ENCODE peak calls at places on chromosomes 16 and 17, in five cellular contexts. One of them, this sample, is unnamed.

GRCh38 chr17:17724991-17725852 is 44.0 kb downstream of the RAI1 start:
- DNase-seq in H1: no peak
- DNase-seq in K562: no peak
- DNase-seq in GM12878: no peak
- DNase-seq in SK-N-SH: peak; percentile 69
- DNase-seq in this sample: no peak

GRCh38 chr17:10879110-10879509 is 41.2 kb upstream of the PIRT start:
- DNase-seq in K562: peak; percentile 8
- DNase-seq in H1: no peak
- DNase-seq in GM12878: no peak
- DNase-seq in SK-N-SH: peak; percentile 9
- DNase-seq in this sample: no peak

GRCh38 chr17:78708510-78708973 is 73.5 kb downstream of the CYTH1 start:
- DNase-seq in H1: peak; percentile 59
- DNase-seq in K562: peak; percentile 61
- DNase-seq in SK-N-SH: peak; percentile 86
- DNase-seq in GM12878: no peak
- DNase-seq in this sample: peak; percentile 56

GRCh38 chr17:49214665-49215360 is 4.3 kb downstream of the ABI3 start:
- DNase-seq in K562: no peak
- DNase-seq in GM12878: no peak
- DNase-seq in H1: no peak
- DNase-seq in SK-N-SH: peak; percentile 29
- DNase-seq in this sample: no peak

GRCh38 chr17:33499025-33499424 is 205.9 kb upstream of the ASIC2 start:
- DNase-seq in GM12878: no peak
- DNase-seq in SK-N-SH: no peak
- DNase-seq in K562: no peak
- DNase-seq in H1: no peak
- DNase-seq in this sample: no peak

GRCh38 chr16:10868562-10869469 is 8.2 kb upstream of the CIITA start:
- DNase-seq in H1: no peak
- DNase-seq in GM12878: no peak
- DNase-seq in K562: no peak
- DNase-seq in SK-N-SH: no peak
- DNase-seq in this sample: no peak

GRCh38 chr17:5381542-5381941 is 37.9 kb downstream of the NUP88 start:
- DNase-seq in H1: no peak
- DNase-seq in SK-N-SH: no peak
- DNase-seq in GM12878: no peak
- DNase-seq in K562: no peak
- DNase-seq in this sample: no peak

GRCh38 chr16:46733319-46733830 is 14.8 kb downstream of the MYLK3 start:
- DNase-seq in SK-N-SH: no peak
- DNase-seq in K562: no peak
- DNase-seq in GM12878: no peak
- DNase-seq in H1: no peak
- DNase-seq in this sample: no peak

GRCh38 chr17:19460695-19461094 is 49.7 kb downstream of the RNF112 start:
- DNase-seq in SK-N-SH: no peak
- DNase-seq in H1: no peak
- DNase-seq in GM12878: no peak
- DNase-seq in K562: no peak
- DNase-seq in this sample: no peak

GRCh38 chr17:7803981-7804380 is 30.0 kb upstream of the KDM6B start:
- DNase-seq in H1: no peak
- DNase-seq in K562: no peak
- DNase-seq in SK-N-SH: no peak
- DNase-seq in GM12878: no peak
- DNase-seq in this sample: no peak

GRCh38 chr16:2206420-2206779 is 1.1 kb downstream of the MLST8 start:
- DNase-seq in K562: no peak
- DNase-seq in H1: no peak
- DNase-seq in GM12878: no peak
- DNase-seq in SK-N-SH: no peak
- DNase-seq in this sample: no peak

GRCh38 chr17:19630651-19631050 is 17.9 kb upstream of the ALDH3A2 start:
- DNase-seq in K562: no peak
- DNase-seq in SK-N-SH: no peak
- DNase-seq in GM12878: no peak
- DNase-seq in H1: no peak
- DNase-seq in this sample: no peak

GRCh38 chr17:73511716-73512115 is 132.5 kb downstream of the SDK2 start:
- DNase-seq in SK-N-SH: no peak
- DNase-seq in H1: no peak
- DNase-seq in K562: no peak
- DNase-seq in GM12878: no peak
- DNase-seq in this sample: no peak

GRCh38 chr17:58741121-58741625 is 14.5 kb upstream of the PPM1E start:
- DNase-seq in K562: no peak
- DNase-seq in GM12878: no peak
- DNase-seq in SK-N-SH: no peak
- DNase-seq in H1: no peak
- DNase-seq in this sample: peak; percentile 59

GRCh38 chr17:51056813-51057510 is 63.7 kb downstream of the SPAG9 start:
- DNase-seq in SK-N-SH: peak; percentile 49
- DNase-seq in K562: peak; percentile 24
- DNase-seq in H1: no peak
- DNase-seq in GM12878: no peak
- DNase-seq in this sample: peak; percentile 32

GRCh38 chr17:62216847-62217246 is 151.8 kb upstream of the MED13 start:
- DNase-seq in H1: no peak
- DNase-seq in GM12878: no peak
- DNase-seq in K562: no peak
- DNase-seq in SK-N-SH: no peak
- DNase-seq in this sample: no peak

GRCh38 chr17:4658478-4659305 is 17.2 kb upstream of the ALOX15 start:
- DNase-seq in H1: no peak
- DNase-seq in SK-N-SH: peak; percentile 58
- DNase-seq in GM12878: no peak
- DNase-seq in K562: peak; percentile 78
- DNase-seq in this sample: no peak

GRCh38 chr17:4560837-4561241 is 462 bp upstream of the GGT6 start:
- DNase-seq in SK-N-SH: no peak
- DNase-seq in K562: no peak
- DNase-seq in H1: no peak
- DNase-seq in GM12878: no peak
- DNase-seq in this sample: no peak

GRCh38 chr16:6616746-6617145 is 715.9 kb upstream of the RBFOX1 start:
- DNase-seq in K562: no peak
- DNase-seq in SK-N-SH: no peak
- DNase-seq in GM12878: no peak
- DNase-seq in H1: no peak
- DNase-seq in this sample: no peak

GRCh38 chr17:67223924-67224323 is 21.1 kb downstream of the HELZ start:
- DNase-seq in K562: peak; percentile 69
- DNase-seq in SK-N-SH: peak; percentile 29
- DNase-seq in H1: no peak
- DNase-seq in GM12878: no peak
- DNase-seq in this sample: no peak

GRCh38 chr16:21610006-21610544 is 10.7 kb downstream of the METTL9 start:
- DNase-seq in SK-N-SH: no peak
- DNase-seq in H1: no peak
- DNase-seq in GM12878: no peak
- DNase-seq in K562: no peak
- DNase-seq in this sample: no peak

GRCh38 chr16:56488035-56488434 is 31.8 kb downstream of the BBS2 start:
- DNase-seq in SK-N-SH: no peak
- DNase-seq in GM12878: no peak
- DNase-seq in K562: no peak
- DNase-seq in H1: no peak
- DNase-seq in this sample: no peak

GRCh38 chr17:50381920-50382319 is 8.9 kb downstream of the EME1 start:
- DNase-seq in GM12878: no peak
- DNase-seq in K562: no peak
- DNase-seq in SK-N-SH: no peak
- DNase-seq in H1: no peak
- DNase-seq in this sample: no peak

GRCh38 chr17:29038511-29039300 is 4.2 kb upstream of the PIPOX start:
- DNase-seq in K562: no peak
- DNase-seq in SK-N-SH: peak; percentile 41
- DNase-seq in H1: no peak
- DNase-seq in GM12878: no peak
- DNase-seq in this sample: no peak

GRCh38 chr17:21162394-21162775 is 35.6 kb downstream of the DHRS7B start:
- DNase-seq in GM12878: no peak
- DNase-seq in SK-N-SH: no peak
- DNase-seq in H1: no peak
- DNase-seq in K562: no peak
- DNase-seq in this sample: no peak

GRCh38 chr17:45282683-45283644 is 21.1 kb upstream of the SPATA32 start:
- DNase-seq in GM12878: no peak
- DNase-seq in SK-N-SH: no peak
- DNase-seq in K562: no peak
- DNase-seq in H1: no peak
- DNase-seq in this sample: no peak

GRCh38 chr17:82232322-82232785 is 3.5 kb downstream of the SLC16A3 start:
- DNase-seq in SK-N-SH: no peak
- DNase-seq in GM12878: no peak
- DNase-seq in H1: no peak
- DNase-seq in K562: no peak
- DNase-seq in this sample: no peak

GRCh38 chr17:82231312-82231561 is 2.4 kb downstream of the SLC16A3 start:
- DNase-seq in K562: no peak
- DNase-seq in GM12878: no peak
- DNase-seq in SK-N-SH: no peak
- DNase-seq in H1: no peak
- DNase-seq in this sample: no peak

GRCh38 chr17:82232876-82233785 is 4.3 kb downstream of the SLC16A3 start:
- DNase-seq in K562: no peak
- DNase-seq in SK-N-SH: no peak
- DNase-seq in H1: no peak
- DNase-seq in GM12878: no peak
- DNase-seq in this sample: no peak

GRCh38 chr17:82230627-82231311 is 1.9 kb downstream of the SLC16A3 start:
- DNase-seq in K562: peak; percentile 92
- DNase-seq in H1: no peak
- DNase-seq in SK-N-SH: peak; percentile 77
- DNase-seq in GM12878: no peak
- DNase-seq in this sample: no peak

GRCh38 chr17:82231562-82232321 is 2.9 kb downstream of the SLC16A3 start:
- DNase-seq in H1: no peak
- DNase-seq in SK-N-SH: no peak
- DNase-seq in K562: peak; percentile 84
- DNase-seq in GM12878: no peak
- DNase-seq in this sample: no peak
- TF ChIP-seq SIN3A in H1: no peak
- TF ChIP-seq SIN3A in SK-N-SH: no peak
- TF ChIP-seq SIN3A in K562: no peak
- TF ChIP-seq SIN3A in GM12878: no peak
- TF ChIP-seq SIN3A in this sample: no peak

DNA sequence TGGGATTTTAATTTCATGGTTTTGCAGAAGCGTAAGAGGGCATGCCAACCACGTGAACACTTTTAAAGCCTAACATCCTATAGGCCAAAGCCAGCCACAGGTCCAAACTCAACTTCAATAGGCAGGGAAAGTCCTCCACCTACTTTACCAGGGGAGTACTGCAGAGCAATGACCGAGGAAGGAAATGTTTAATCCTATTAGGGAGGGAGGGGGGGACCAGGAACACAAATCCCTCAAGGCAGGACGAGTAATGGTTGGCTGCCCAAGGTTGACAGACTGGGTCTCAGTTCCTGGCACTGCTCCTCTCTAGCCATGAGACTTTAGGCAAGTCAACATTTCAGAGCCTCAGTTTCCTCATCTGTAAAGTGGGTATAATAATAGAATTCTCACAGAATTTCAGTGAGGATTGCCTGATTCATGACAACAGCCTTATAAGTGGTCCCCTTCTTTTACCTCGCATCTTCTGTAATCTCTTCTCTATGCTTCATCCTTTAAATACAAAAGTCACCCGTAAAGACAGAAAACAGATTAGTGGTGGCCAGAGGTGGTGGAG is 315.8 kb downstream of the HAPSTR1 start:
- DNase-seq in GM12878: no peak
- DNase-seq in SK-N-SH: no peak
- DNase-seq in K562: no peak
- DNase-seq in H1: no peak
- DNase-seq in this sample: no peak
- TF ChIP-seq SIN3A in GM12878: no peak
- TF ChIP-seq SIN3A in SK-N-SH: no peak
- TF ChIP-seq SIN3A in K562: no peak
- TF ChIP-seq SIN3A in H1: no peak
- TF ChIP-seq SIN3A in this sample: no peak

DNA sequence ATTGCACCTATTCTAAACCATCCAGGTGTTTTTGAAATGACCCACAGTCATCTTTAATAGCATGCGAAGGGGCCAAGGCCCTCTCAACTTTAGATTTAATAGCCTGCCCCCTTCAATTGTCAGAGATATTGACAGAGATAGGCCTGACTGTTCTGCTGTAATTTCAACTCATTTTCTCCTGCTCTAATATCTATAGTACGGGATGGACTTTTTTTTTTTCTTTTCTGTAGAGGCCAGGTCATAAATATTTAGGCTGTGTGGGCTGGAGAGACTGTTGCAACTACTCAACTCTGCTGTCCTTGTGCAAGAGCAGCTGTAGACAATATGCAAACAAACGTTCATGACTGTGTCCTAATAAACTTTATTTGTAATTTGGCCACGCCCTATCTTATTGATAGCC is 24.7 kb upstream of the KRT20 start:
- DNase-seq in H1: no peak
- DNase-seq in SK-N-SH: no peak
- DNase-seq in GM12878: no peak
- DNase-seq in K562: no peak
- DNase-seq in this sample: no peak
- TF ChIP-seq SIN3A in H1: no peak
- TF ChIP-seq SIN3A in SK-N-SH: no peak
- TF ChIP-seq SIN3A in GM12878: no peak
- TF ChIP-seq SIN3A in K562: no peak
- TF ChIP-seq SIN3A in this sample: no peak

DNA sequence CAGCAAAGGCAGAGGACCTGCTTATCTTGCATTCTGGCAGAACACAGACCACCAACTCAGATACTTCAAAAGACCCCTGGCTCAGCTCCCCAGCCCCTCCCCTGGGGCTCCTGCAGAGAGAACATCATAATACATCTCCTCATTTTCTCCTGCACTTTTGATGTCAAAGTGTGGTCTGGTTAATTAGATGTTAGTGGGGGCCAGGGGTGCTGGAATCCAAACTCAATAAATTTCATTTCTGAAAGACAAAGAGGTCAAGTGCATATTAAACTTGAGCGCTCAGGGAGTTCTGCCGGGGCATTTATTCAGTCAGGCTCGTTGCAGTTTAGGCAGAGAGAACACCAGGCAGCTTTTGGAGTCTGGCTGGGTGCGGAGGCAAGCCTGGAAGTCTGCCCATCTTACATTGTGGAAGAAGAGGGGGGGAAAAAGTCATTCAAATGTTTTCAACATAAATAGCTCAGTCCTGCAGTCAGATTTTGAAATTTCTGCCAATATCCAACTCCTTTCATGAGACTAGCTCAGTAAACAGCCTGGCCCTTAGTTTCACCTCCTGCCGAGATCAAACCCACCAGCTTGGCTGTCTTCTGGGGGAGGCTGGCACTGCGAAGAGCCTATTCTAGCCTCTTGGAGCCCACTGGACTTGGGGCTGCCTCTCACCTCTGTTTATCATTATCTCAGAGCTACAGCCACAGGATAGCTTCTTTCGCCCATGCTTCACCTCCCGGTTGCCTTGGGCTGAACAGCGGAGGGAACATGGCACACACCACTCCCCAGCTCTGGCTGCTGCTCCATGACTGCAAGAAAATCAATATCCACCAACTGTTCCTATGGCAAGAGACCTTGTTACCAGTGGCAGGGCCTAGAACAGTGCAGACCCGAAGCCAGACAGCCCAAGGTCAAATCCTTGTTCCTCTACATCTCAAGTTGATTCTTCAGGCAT is 177.4 kb upstream of the CDH5 start:
- DNase-seq in H1: no peak
- DNase-seq in SK-N-SH: no peak
- DNase-seq in GM12878: no peak
- DNase-seq in K562: no peak
- DNase-seq in this sample: no peak
- TF ChIP-seq SIN3A in H1: no peak
- TF ChIP-seq SIN3A in SK-N-SH: no peak
- TF ChIP-seq SIN3A in GM12878: no peak
- TF ChIP-seq SIN3A in K562: no peak
- TF ChIP-seq SIN3A in this sample: no peak

This sample was measured in HCT116.